ENCODE peak calls at places on chromosomes 12 and 14, in four cellular contexts. R is Ammon's horn, O is glutamatergic neuron, G is astrocyte of the spinal cord. I is an unnamed sample.

GRCh38 chr14:54564071-54564798 is 2.7 kb upstream of the SAMD4A start:
- DNase-seq in G (peak), R (peak), O (no peak), I (peak)

GRCh38 chr14:95901014-95901413 is 24.4 kb downstream of the TUNAR start:
- DNase-seq in R (no peak), O (no peak), G (peak), I (no peak)

GRCh38 chr12:132375747-132376463 is 46.5 kb upstream of the GALNT9 start:
- DNase-seq in R (no peak), G (no peak), O (peak), I (no peak)

GRCh38 chr12:114512351-114512750 is 106.4 kb upstream of the TBX5 start:
- DNase-seq in G (no peak), O (no peak), R (no peak), I (no peak)

GRCh38 chr12:79058342-79058741 is 193.8 kb downstream of the SYT1 start:
- DNase-seq in G (peak), O (no peak), R (no peak), I (peak)

GRCh38 chr12:124524231-124524925 is 43.0 kb downstream of the NCOR2 start:
- DNase-seq in G (peak), O (no peak), R (no peak), I (peak)

GRCh38 chr14:102925646-102926045 is 3.2 kb downstream of the AMN start:
- DNase-seq in R (no peak), O (peak), G (no peak), I (no peak)

GRCh38 chr12:123389560-123390351 is 5.8 kb downstream of the KMT5A start:
- DNase-seq in O (peak), R (peak), G (peak), I (peak)

GRCh38 chr12:62917939-62918338 is 17.0 kb downstream of the PPM1H start:
- DNase-seq in G (no peak), O (no peak), R (no peak), I (no peak)

GRCh38 chr12:9961901-9962300 is 9.3 kb upstream of the CLEC12A start:
- DNase-seq in R (no peak), O (no peak), G (no peak), I (no peak)

GRCh38 chr12:58413794-58414193 is 472.4 kb downstream of the ATP23 start:
- DNase-seq in G (peak), O (no peak), R (no peak), I (peak)

GRCh38 chr14:68774771-68775613 is 17.9 kb downstream of the ZFP36L1 start:
- DNase-seq in R (no peak), O (peak), G (peak), I (peak)

GRCh38 chr12:2284321-2284813 is 231.6 kb downstream of the CACNA1C start:
- DNase-seq in R (no peak), G (peak), O (no peak), I (peak)

GRCh38 chr14:77251870-77252269 is 19.1 kb downstream of the NGB start:
- DNase-seq in R (no peak), O (no peak), G (no peak), I (no peak)

GRCh38 chr14:80233489-80233888 is 22.2 kb upstream of the DIO2 start:
- DNase-seq in G (no peak), O (no peak), R (no peak), I (no peak)

GRCh38 chr14:57009585-57010515 is 199.6 kb upstream of the OTX2 start:
- DNase-seq in R (peak), O (peak), G (no peak), I (no peak)

GRCh38 chr12:78396538-78396937 is 468.0 kb upstream of the SYT1 start:
- DNase-seq in O (no peak), R (no peak), G (no peak), I (no peak)

GRCh38 chr12:26791328-26791791 is 41.6 kb downstream of the ITPR2 start:
- DNase-seq in G (peak), O (no peak), R (no peak), I (peak)

GRCh38 chr12:38892090-38892786 is 13.2 kb downstream of the CPNE8 start:
- DNase-seq in R (no peak), G (no peak), O (no peak), I (peak)